ENCODE peak calls at places on chromosome 17, in four cellular contexts. P is tibial artery, X is head of caudate nucleus, F is glomerular endothelial cell. G is an unnamed sample.

GRCh38 chr17:57006040-57006439 is 28.1 kb downstream of the SCPEP1 start:
- DNase-seq in P (no peak), F (no peak), X (no peak), G (no peak)

GRCh38 chr17:81941484-81942166 is 4.5 kb upstream of the PYCR1 start:
- DNase-seq in F (no peak), X (peak), P (no peak), G (no peak)

GRCh38 chr17:75327757-75328156 is 38.5 kb upstream of the SLC25A19 start:
- DNase-seq in P (no peak), F (no peak), X (no peak), G (no peak)

GRCh38 chr17:40720904-40721303 is 17.4 kb upstream of the KRT24 start:
- DNase-seq in X (no peak), F (no peak), P (no peak), G (no peak)

GRCh38 chr17:57567278-57567677 is 177.8 kb downstream of the CCDC182 start:
- DNase-seq in F (no peak), P (no peak), X (no peak), G (no peak)

GRCh38 chr17:39573447-39574298 is 34.0 kb downstream of the NEUROD2 start:
- DNase-seq in F (no peak), P (peak), X (peak), G (no peak)

GRCh38 chr17:8724451-8724850 is 20.2 kb downstream of the CCDC42 start:
- DNase-seq in X (no peak), F (no peak), P (no peak), G (no peak)

GRCh38 chr17:77107506-77108433 is 33.0 kb upstream of the SEC14L1 start:
- DNase-seq in P (no peak), X (no peak), F (no peak), G (no peak)